ENCODE peak calls at places on chromosome 5, in ten cellular contexts. One of them, this sample, is unnamed.

GRCh38 chr5:11925701-11926100 is 21.5 kb upstream of the CTNND2 start:
- DNase-seq in body of pancreas: no peak
- DNase-seq in epithelial cell of esophagus: no peak
- DNase-seq in BJ: no peak
- DNase-seq in right lobe of liver: no peak
- DNase-seq in A549: no peak
- DNase-seq in AG09309: no peak
- DNase-seq in NT2/D1: no peak
- DNase-seq in right atrium auricular region: no peak
- DNase-seq in fibroblast of mammary gland: no peak
- DNase-seq in this sample: no peak

GRCh38 chr5:43193952-43194321 is 1.9 kb downstream of the NIM1K start:
- DNase-seq in body of pancreas: no peak
- DNase-seq in epithelial cell of esophagus: peak
- DNase-seq in BJ: no peak
- DNase-seq in right lobe of liver: no peak
- DNase-seq in A549: no peak
- DNase-seq in AG09309: no peak
- DNase-seq in NT2/D1: no peak
- DNase-seq in right atrium auricular region: no peak
- DNase-seq in fibroblast of mammary gland: no peak
- DNase-seq in this sample: no peak

GRCh38 chr5:3489221-3489620 is 106.4 kb upstream of the IRX1 start:
- DNase-seq in body of pancreas: no peak
- DNase-seq in epithelial cell of esophagus: no peak
- DNase-seq in BJ: no peak
- DNase-seq in right lobe of liver: no peak
- DNase-seq in A549: no peak
- DNase-seq in AG09309: no peak
- DNase-seq in NT2/D1: no peak
- DNase-seq in right atrium auricular region: no peak
- DNase-seq in fibroblast of mammary gland: no peak
- DNase-seq in this sample: no peak

GRCh38 chr5:150904479-150905311 is at the start of gene ZNF300:
- DNase-seq in body of pancreas: peak
- DNase-seq in epithelial cell of esophagus: peak
- DNase-seq in BJ: peak
- DNase-seq in right lobe of liver: peak
- DNase-seq in A549: peak
- DNase-seq in AG09309: peak
- DNase-seq in NT2/D1: peak
- DNase-seq in right atrium auricular region: peak
- DNase-seq in fibroblast of mammary gland: peak
- DNase-seq in this sample: peak

GRCh38 chr5:103389846-103390245 is 131.3 kb downstream of the MACIR start:
- DNase-seq in body of pancreas: no peak
- DNase-seq in epithelial cell of esophagus: no peak
- DNase-seq in BJ: no peak
- DNase-seq in right lobe of liver: no peak
- DNase-seq in A549: no peak
- DNase-seq in AG09309: no peak
- DNase-seq in NT2/D1: no peak
- DNase-seq in right atrium auricular region: no peak
- DNase-seq in fibroblast of mammary gland: no peak
- DNase-seq in this sample: no peak

GRCh38 chr5:179224741-179225140 is 120.5 kb downstream of the ADAMTS2 start:
- DNase-seq in body of pancreas: no peak
- DNase-seq in epithelial cell of esophagus: no peak
- DNase-seq in BJ: no peak
- DNase-seq in right lobe of liver: peak
- DNase-seq in A549: no peak
- DNase-seq in AG09309: no peak
- DNase-seq in NT2/D1: no peak
- DNase-seq in right atrium auricular region: no peak
- DNase-seq in fibroblast of mammary gland: no peak
- DNase-seq in this sample: no peak

GRCh38 chr5:52837591-52838001 is 49.9 kb downstream of the ITGA1 start:
- DNase-seq in body of pancreas: no peak
- DNase-seq in epithelial cell of esophagus: no peak
- DNase-seq in BJ: no peak
- DNase-seq in right lobe of liver: no peak
- DNase-seq in A549: no peak
- DNase-seq in AG09309: no peak
- DNase-seq in NT2/D1: no peak
- DNase-seq in right atrium auricular region: no peak
- DNase-seq in fibroblast of mammary gland: no peak
- DNase-seq in this sample: peak

GRCh38 chr5:96115467-96115812 is 153.8 kb upstream of the ELL2 start:
- DNase-seq in body of pancreas: no peak
- DNase-seq in epithelial cell of esophagus: no peak
- DNase-seq in BJ: no peak
- DNase-seq in right lobe of liver: no peak
- DNase-seq in A549: no peak
- DNase-seq in AG09309: no peak
- DNase-seq in NT2/D1: no peak
- DNase-seq in right atrium auricular region: no peak
- DNase-seq in fibroblast of mammary gland: no peak
- DNase-seq in this sample: no peak

DNA sequence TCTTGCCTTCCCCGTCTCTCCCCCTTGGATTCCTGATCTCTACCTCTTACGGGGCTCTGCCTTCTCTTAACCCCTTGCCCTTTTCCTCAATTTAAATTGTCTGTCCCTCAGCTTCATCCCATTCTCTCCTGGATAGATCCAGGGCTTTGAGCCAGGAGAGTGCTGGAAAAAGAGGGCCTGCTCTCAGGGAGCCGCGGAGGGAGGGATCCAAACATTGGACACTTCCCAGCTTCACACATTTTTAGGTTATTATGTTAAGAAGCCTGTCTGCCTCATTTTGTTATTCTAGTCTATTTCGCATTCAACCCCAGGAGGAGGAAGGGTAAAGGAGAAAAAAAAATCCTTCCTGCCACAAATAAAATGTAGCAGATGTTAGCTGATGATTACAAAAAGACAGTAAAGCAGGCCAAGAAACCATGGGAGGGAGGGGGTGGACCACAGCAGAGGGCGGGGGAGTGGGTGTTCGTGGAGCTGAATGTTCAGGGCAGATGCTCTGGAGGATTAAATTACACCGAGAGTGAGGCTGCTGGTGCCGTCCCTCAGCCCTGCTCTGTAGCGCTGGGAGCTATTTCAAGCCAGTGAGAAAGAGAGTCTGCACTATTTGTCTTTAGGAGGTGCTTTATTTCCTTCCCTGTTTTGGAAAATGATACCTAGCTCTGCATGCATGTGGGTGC is 60.5 kb upstream of the ZFR start:
- DNase-seq in body of pancreas: no peak
- DNase-seq in epithelial cell of esophagus: peak
- DNase-seq in BJ: peak
- DNase-seq in right lobe of liver: no peak
- DNase-seq in A549: no peak
- DNase-seq in AG09309: peak
- DNase-seq in NT2/D1: no peak
- DNase-seq in right atrium auricular region: peak
- DNase-seq in fibroblast of mammary gland: peak
- DNase-seq in this sample: peak
- H3K4me3 ChIP-seq in body of pancreas: no peak
- H3K4me3 ChIP-seq in epithelial cell of esophagus: no peak
- H3K4me3 ChIP-seq in BJ: no peak
- H3K4me3 ChIP-seq in right lobe of liver: no peak
- H3K4me3 ChIP-seq in A549: no peak
- H3K4me3 ChIP-seq in AG09309: no peak
- H3K4me3 ChIP-seq in NT2/D1: no peak
- H3K4me3 ChIP-seq in right atrium auricular region: no peak
- H3K4me3 ChIP-seq in fibroblast of mammary gland: peak
- H3K4me3 ChIP-seq in this sample: no peak

GRCh38 chr5:132203916-132204315 is 23.7 kb downstream of the P4HA2 start:
- DNase-seq in body of pancreas: no peak
- DNase-seq in epithelial cell of esophagus: no peak
- DNase-seq in BJ: no peak
- DNase-seq in right lobe of liver: peak
- DNase-seq in A549: no peak
- DNase-seq in AG09309: no peak
- DNase-seq in NT2/D1: no peak
- DNase-seq in right atrium auricular region: peak
- DNase-seq in fibroblast of mammary gland: no peak
- DNase-seq in this sample: no peak

GRCh38 chr5:132204330-132204729 is 23.3 kb downstream of the P4HA2 start:
- DNase-seq in body of pancreas: no peak
- DNase-seq in epithelial cell of esophagus: no peak
- DNase-seq in BJ: no peak
- DNase-seq in right lobe of liver: peak
- DNase-seq in A549: no peak
- DNase-seq in AG09309: no peak
- DNase-seq in NT2/D1: no peak
- DNase-seq in right atrium auricular region: no peak
- DNase-seq in fibroblast of mammary gland: no peak
- DNase-seq in this sample: no peak

GRCh38 chr5:132202711-132203463 is 24.8 kb downstream of the P4HA2 start:
- DNase-seq in body of pancreas: peak
- DNase-seq in epithelial cell of esophagus: no peak
- DNase-seq in BJ: no peak
- DNase-seq in right lobe of liver: no peak
- DNase-seq in A549: no peak
- DNase-seq in AG09309: no peak
- DNase-seq in NT2/D1: no peak
- DNase-seq in right atrium auricular region: no peak
- DNase-seq in fibroblast of mammary gland: no peak
- DNase-seq in this sample: no peak

GRCh38 chr5:132204736-132205135 is 22.9 kb downstream of the P4HA2 start:
- DNase-seq in body of pancreas: no peak
- DNase-seq in epithelial cell of esophagus: no peak
- DNase-seq in BJ: no peak
- DNase-seq in right lobe of liver: peak
- DNase-seq in A549: no peak
- DNase-seq in AG09309: no peak
- DNase-seq in NT2/D1: no peak
- DNase-seq in right atrium auricular region: no peak
- DNase-seq in fibroblast of mammary gland: no peak
- DNase-seq in this sample: no peak

DNA sequence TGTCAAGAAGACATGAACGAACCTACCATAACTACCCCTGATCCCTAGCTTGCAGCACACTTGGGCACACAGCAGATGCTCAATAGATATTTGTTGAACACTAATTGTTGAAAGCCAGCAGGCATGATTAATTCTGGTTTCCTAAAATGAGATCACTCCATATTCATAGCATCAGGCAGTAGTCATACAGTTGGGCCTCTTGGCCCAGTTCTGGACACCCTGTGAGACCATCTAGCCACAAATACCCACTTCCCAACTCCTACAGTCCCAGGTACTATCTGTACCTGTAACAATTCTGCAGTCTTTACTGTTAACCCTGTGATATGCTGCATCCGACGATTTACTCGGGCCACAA is 24.2 kb downstream of the P4HA2 start:
- DNase-seq in body of pancreas: no peak
- DNase-seq in epithelial cell of esophagus: no peak
- DNase-seq in BJ: no peak
- DNase-seq in right lobe of liver: no peak
- DNase-seq in A549: no peak
- DNase-seq in AG09309: no peak
- DNase-seq in NT2/D1: no peak
- DNase-seq in right atrium auricular region: no peak
- DNase-seq in fibroblast of mammary gland: peak
- DNase-seq in this sample: peak
- H3K4me3 ChIP-seq in body of pancreas: no peak
- H3K4me3 ChIP-seq in epithelial cell of esophagus: no peak
- H3K4me3 ChIP-seq in BJ: no peak
- H3K4me3 ChIP-seq in right lobe of liver: no peak
- H3K4me3 ChIP-seq in A549: no peak
- H3K4me3 ChIP-seq in AG09309: no peak
- H3K4me3 ChIP-seq in NT2/D1: no peak
- H3K4me3 ChIP-seq in right atrium auricular region: no peak
- H3K4me3 ChIP-seq in fibroblast of mammary gland: no peak
- H3K4me3 ChIP-seq in this sample: no peak

GRCh38 chr5:18745591-18745987 is 1111.3 kb downstream of the TAF11L14 start:
- DNase-seq in body of pancreas: no peak
- DNase-seq in epithelial cell of esophagus: no peak
- DNase-seq in BJ: no peak
- DNase-seq in right lobe of liver: peak
- DNase-seq in A549: peak
- DNase-seq in AG09309: no peak
- DNase-seq in NT2/D1: no peak
- DNase-seq in right atrium auricular region: no peak
- DNase-seq in fibroblast of mammary gland: peak
- DNase-seq in this sample: no peak
- H3K4me3 ChIP-seq in body of pancreas: no peak
- H3K4me3 ChIP-seq in epithelial cell of esophagus: no peak
- H3K4me3 ChIP-seq in BJ: peak
- H3K4me3 ChIP-seq in right lobe of liver: peak
- H3K4me3 ChIP-seq in A549: peak
- H3K4me3 ChIP-seq in AG09309: peak
- H3K4me3 ChIP-seq in NT2/D1: no peak
- H3K4me3 ChIP-seq in right atrium auricular region: peak
- H3K4me3 ChIP-seq in fibroblast of mammary gland: peak
- H3K4me3 ChIP-seq in this sample: peak

GRCh38 chr5:127031147-127031862 is 947 bp upstream of the MARCHF3 start:
- DNase-seq in body of pancreas: no peak
- DNase-seq in epithelial cell of esophagus: no peak
- DNase-seq in BJ: no peak
- DNase-seq in right lobe of liver: peak
- DNase-seq in A549: peak
- DNase-seq in AG09309: no peak
- DNase-seq in NT2/D1: no peak
- DNase-seq in right atrium auricular region: no peak
- DNase-seq in fibroblast of mammary gland: no peak
- DNase-seq in this sample: no peak

GRCh38 chr5:127027539-127027938 is 2.8 kb downstream of the MARCHF3 start:
- DNase-seq in body of pancreas: no peak
- DNase-seq in epithelial cell of esophagus: no peak
- DNase-seq in BJ: no peak
- DNase-seq in right lobe of liver: no peak
- DNase-seq in A549: no peak
- DNase-seq in AG09309: no peak
- DNase-seq in NT2/D1: no peak
- DNase-seq in right atrium auricular region: no peak
- DNase-seq in fibroblast of mammary gland: no peak
- DNase-seq in this sample: no peak

GRCh38 chr5:127029513-127030258 is 672 bp downstream of the MARCHF3 start:
- DNase-seq in body of pancreas: peak
- DNase-seq in epithelial cell of esophagus: peak
- DNase-seq in BJ: no peak
- DNase-seq in right lobe of liver: peak
- DNase-seq in A549: peak
- DNase-seq in AG09309: no peak
- DNase-seq in NT2/D1: peak
- DNase-seq in right atrium auricular region: peak
- DNase-seq in fibroblast of mammary gland: peak
- DNase-seq in this sample: peak

GRCh38 chr5:127030259-127031146 is at the start of gene MARCHF3:
- DNase-seq in body of pancreas: peak
- DNase-seq in epithelial cell of esophagus: peak
- DNase-seq in BJ: peak
- DNase-seq in right lobe of liver: peak
- DNase-seq in A549: peak
- DNase-seq in AG09309: peak
- DNase-seq in NT2/D1: peak
- DNase-seq in right atrium auricular region: peak
- DNase-seq in fibroblast of mammary gland: peak
- DNase-seq in this sample: peak

DNA sequence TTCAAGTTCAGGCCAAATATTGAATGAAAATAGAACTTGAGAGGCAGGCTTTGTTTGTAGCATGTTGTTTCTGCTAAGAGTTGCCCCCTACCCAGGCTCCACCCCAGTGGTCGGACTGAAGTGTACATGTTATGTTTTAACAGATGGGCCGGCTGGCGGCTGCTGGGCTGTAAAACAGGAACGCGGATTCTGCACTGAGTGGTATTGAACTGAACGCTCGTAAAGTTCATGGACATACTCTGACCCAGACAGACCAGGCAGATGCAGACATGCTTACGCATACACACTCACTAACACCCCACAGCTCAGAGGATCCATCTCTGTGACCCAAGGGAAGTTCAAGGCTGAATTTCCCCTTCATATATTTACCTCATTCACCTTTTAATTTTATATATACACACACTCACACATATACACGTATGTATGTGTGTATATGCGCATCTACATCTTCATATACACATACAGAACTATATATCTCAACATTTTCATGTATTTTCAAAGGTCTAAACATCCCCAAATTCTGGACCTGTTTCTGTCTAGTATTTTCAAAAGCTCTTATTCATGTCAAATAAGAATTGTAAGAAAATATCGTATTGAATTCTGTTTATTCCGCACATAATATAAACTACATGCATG is 1.4 kb downstream of the MARCHF3 start:
- DNase-seq in body of pancreas: peak
- DNase-seq in epithelial cell of esophagus: no peak
- DNase-seq in BJ: no peak
- DNase-seq in right lobe of liver: no peak
- DNase-seq in A549: no peak
- DNase-seq in AG09309: no peak
- DNase-seq in NT2/D1: no peak
- DNase-seq in right atrium auricular region: no peak
- DNase-seq in fibroblast of mammary gland: peak
- DNase-seq in this sample: peak
- H3K4me3 ChIP-seq in body of pancreas: no peak
- H3K4me3 ChIP-seq in epithelial cell of esophagus: no peak
- H3K4me3 ChIP-seq in BJ: peak
- H3K4me3 ChIP-seq in right lobe of liver: peak
- H3K4me3 ChIP-seq in A549: no peak
- H3K4me3 ChIP-seq in AG09309: peak
- H3K4me3 ChIP-seq in NT2/D1: peak
- H3K4me3 ChIP-seq in right atrium auricular region: peak
- H3K4me3 ChIP-seq in fibroblast of mammary gland: peak
- H3K4me3 ChIP-seq in this sample: peak

This sample was measured in cardiac fibroblast.